ENCODE peak calls at places on chromosomes 1 and 21, in four cellular contexts. O is prostate gland, G is cardiac fibroblast, M is lower lobe of right lung. I is an unnamed sample.

GRCh38 chr1:10514490-10515235 is 39.9 kb downstream of the PEX14 start:
- DNase-seq in O (peak), G (peak), M (no peak), I (peak)

GRCh38 chr1:202203238-202204039 is 9.8 kb downstream of the LGR6 start:
- DNase-seq in O (no peak), M (no peak), G (no peak), I (no peak)

GRCh38 chr21:37435120-37435519 is 68.5 kb downstream of the DYRK1A start:
- DNase-seq in M (no peak), G (peak), O (no peak), I (peak)

GRCh38 chr1:2277741-2278488 is 49.8 kb downstream of the SKI start:
- DNase-seq in M (peak), O (no peak), G (no peak), I (no peak)

GRCh38 chr1:115811140-115811828 is 29.6 kb downstream of the NHLH2 start:
- DNase-seq in G (peak), M (peak), O (peak), I (no peak)

GRCh38 chr21:35968564-35968963 is 91.8 kb downstream of the SETD4 start:
- DNase-seq in M (no peak), O (no peak), G (no peak), I (no peak)

GRCh38 chr1:39236971-39237370 is 32.5 kb downstream of the MACF1 start:
- DNase-seq in G (no peak), O (no peak), M (no peak), I (no peak)

GRCh38 chr1:38941527-38942019 is at the start of gene RHBDL2:
- DNase-seq in O (peak), G (peak), M (peak), I (peak)

GRCh38 chr1:112245114-112245513 is 150.9 kb upstream of the CTTNBP2NL start:
- DNase-seq in M (no peak), G (no peak), O (no peak), I (no peak)

GRCh38 chr1:79193211-79194079 is 186.9 kb upstream of the ADGRL4 start:
- DNase-seq in O (no peak), G (peak), M (no peak), I (peak)

GRCh38 chr1:36154765-36155559 is 998 bp upstream of the MAP7D1 start:
- DNase-seq in M (no peak), O (no peak), G (peak), I (no peak)

GRCh38 chr1:211551628-211552465 is 27.1 kb downstream of the SLC30A1 start:
- DNase-seq in O (peak), G (peak), M (no peak), I (peak)

GRCh38 chr1:161885759-161886158 is 119.6 kb downstream of the ATF6 start:
- DNase-seq in M (no peak), G (no peak), O (no peak), I (no peak)

GRCh38 chr21:33025106-33025470 is 647 bp upstream of the OLIG2 start:
- DNase-seq in G (no peak), M (no peak), O (no peak), I (no peak)

GRCh38 chr1:211036701-211037494 is 97.0 kb downstream of the KCNH1 start:
- DNase-seq in G (no peak), M (no peak), O (no peak), I (peak)

GRCh38 chr1:213669964-213670691 is 317.6 kb upstream of the PROX1 start:
- DNase-seq in M (no peak), G (no peak), O (no peak), I (no peak)

GRCh38 chr1:34914958-34915357 is 14.5 kb downstream of the DLGAP3 start:
- DNase-seq in M (no peak), G (no peak), O (no peak), I (no peak)

GRCh38 chr1:31735571-31735970 is 28.6 kb downstream of the ADGRB2 start:
- DNase-seq in M (no peak), G (no peak), O (no peak), I (no peak)

GRCh38 chr1:210313046-210313445 is 15.7 kb upstream of the HHAT start:
- DNase-seq in G (no peak), O (no peak), M (no peak), I (no peak)

GRCh38 chr1:10082785-10083479 is 50.2 kb downstream of the UBE4B start:
- DNase-seq in M (no peak), O (no peak), G (no peak), I (peak)

GRCh38 chr1:96596226-96596625 is 125.4 kb upstream of the PTBP2 start:
- DNase-seq in O (no peak), M (no peak), G (peak), I (peak)

GRCh38 chr21:38679531-38679930 is 126.2 kb upstream of the ETS2 start:
- DNase-seq in G (peak), O (no peak), M (no peak), I (peak)

GRCh38 chr1:177891809-177892208 is 78.0 kb downstream of the SEC16B start:
- DNase-seq in O (no peak), M (no peak), G (no peak), I (no peak)

GRCh38 chr1:61088163-61088840 is 5.9 kb downstream of the NFIA start:
- DNase-seq in G (no peak), M (no peak), O (no peak), I (no peak)

GRCh38 chr21:35651166-35651565 is 409.2 kb downstream of the SETD4 start:
- DNase-seq in G (no peak), M (no peak), O (no peak), I (no peak)

GRCh38 chr1:14718476-14718875 is 120.0 kb downstream of the KAZN start:
- DNase-seq in M (no peak), O (no peak), G (no peak), I (no peak)
- H3K4me3 ChIP-seq in M (no peak), O (no peak), G (no peak), I (no peak)

DNA sequence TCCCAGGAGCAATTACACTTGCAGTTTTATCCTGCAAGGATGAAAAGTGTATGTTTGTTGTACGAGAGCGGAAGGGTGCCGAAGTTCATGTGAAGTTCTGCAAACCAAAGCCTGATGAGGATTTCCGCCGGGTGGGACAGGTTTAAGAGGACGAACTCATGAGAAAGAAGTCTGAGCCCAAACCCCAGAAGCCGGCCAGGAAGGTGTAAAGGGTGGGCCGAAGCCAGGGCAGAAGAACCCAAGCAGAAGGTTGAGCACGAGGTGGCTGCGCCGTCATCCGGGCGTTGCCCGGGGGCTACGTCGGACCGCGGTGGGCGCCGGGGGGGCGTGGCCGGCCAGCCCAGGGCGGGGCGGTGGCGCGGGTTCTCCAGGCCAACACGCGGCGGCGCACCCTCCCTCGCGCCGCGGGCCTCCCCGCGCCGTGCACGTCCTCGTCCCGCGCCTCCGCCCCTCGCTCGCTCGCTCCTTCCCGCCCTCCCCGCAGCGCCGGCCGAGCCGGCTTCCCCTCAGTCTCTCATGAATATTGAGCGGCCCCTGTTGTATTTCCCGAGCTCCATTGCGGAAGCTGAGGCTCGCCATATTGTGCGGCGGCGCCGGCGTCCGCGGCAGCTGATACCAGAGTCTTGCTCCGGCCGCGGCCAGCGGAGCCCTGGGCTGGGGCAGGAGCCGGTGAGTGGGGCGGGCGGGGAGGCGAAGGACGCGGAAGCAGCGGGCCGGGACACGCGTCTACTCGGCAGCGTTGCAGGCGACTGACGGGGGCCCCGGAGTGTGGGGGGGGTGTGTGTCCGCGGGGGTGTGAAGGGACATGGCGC is at the start of gene RNF2:
- DNase-seq in G (peak), O (peak), M (peak), I (peak)
- TF ChIP-seq CTCF in G (no peak), O (no peak), M (no peak), I (no peak)

GRCh38 chr1:165836664-165837482 is 9.5 kb downstream of the UCK2 start:
- DNase-seq in G (no peak), M (no peak), O (no peak), I (no peak)

GRCh38 chr1:165840419-165840818 is 13.0 kb downstream of the UCK2 start:
- DNase-seq in M (no peak), G (no peak), O (no peak), I (no peak)

GRCh38 chr1:165834229-165834628 is 6.8 kb downstream of the UCK2 start:
- DNase-seq in O (no peak), M (no peak), G (no peak), I (no peak)

GRCh38 chr1:165834881-165835280 is 7.5 kb downstream of the UCK2 start:
- DNase-seq in M (no peak), G (no peak), O (no peak), I (no peak)

DNA sequence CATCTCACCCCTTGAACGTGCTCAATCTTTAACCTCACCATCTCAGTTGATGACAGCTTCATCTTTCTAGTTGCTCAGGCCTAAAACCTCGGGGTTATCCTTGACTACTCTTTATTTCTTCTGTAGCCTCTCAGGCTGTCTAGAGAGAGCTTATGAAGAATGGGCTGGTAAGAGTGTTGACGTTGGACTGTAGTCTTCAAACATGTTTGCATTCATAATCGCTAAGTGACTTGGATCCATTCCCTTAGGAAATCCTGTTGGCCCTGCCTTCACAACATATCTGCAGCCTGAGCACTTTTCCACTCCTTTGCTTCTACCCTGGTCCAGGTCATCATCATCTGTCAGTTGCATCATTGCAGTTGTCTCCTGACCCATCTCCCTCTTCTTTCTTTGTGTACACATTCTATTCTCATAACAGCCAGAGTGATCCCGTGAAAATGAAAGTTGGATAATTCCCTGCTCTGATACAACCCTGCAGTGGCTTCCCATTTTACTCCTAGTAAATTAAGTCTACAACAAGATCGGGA is 10.5 kb downstream of the UCK2 start:
- DNase-seq in G (peak), M (no peak), O (no peak), I (peak)
- H3K4me3 ChIP-seq in G (no peak), M (no peak), O (no peak), I (no peak)

GRCh38 chr1:64856564-64856963 is 109.8 kb downstream of the JAK1 start:
- DNase-seq in G (peak), M (peak), O (peak), I (peak)

GRCh38 chr1:64864018-64864945 is 102.1 kb downstream of the JAK1 start:
- DNase-seq in O (peak), M (peak), G (peak), I (peak)

GRCh38 chr1:64865105-64865757 is 101.1 kb downstream of the JAK1 start:
- DNase-seq in O (no peak), M (no peak), G (no peak), I (no peak)

GRCh38 chr1:64857347-64857746 is 109.0 kb downstream of the JAK1 start:
- DNase-seq in M (no peak), O (no peak), G (no peak), I (no peak)

GRCh38 chr1:64861611-64862010 is 104.7 kb downstream of the JAK1 start:
- DNase-seq in M (no peak), G (peak), O (no peak), I (peak)
- TF ChIP-seq CTCF in M (peak), G (no peak), O (peak), I (peak)

DNA sequence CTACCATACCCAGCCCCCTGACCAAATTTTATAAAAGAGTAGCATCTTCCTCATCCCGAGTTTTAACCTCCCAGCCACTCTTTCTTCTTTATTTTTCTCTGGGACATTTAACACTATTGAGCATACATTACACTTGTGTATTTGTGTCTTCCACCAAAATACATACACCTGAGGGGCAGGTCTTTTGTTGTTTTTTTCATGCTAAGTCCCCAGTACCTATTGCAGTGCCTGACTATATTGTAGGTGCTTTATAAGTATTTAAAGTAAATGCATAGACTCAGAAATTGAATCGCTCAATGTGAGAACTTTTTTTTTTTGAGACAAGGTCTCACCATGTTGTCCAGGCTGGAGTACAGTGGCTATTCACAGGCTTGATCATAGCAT is 7.8 kb upstream of the SEMA4A start:
- DNase-seq in M (no peak), O (no peak), G (no peak), I (no peak)
- H3K4me3 ChIP-seq in M (no peak), O (no peak), G (no peak), I (no peak)

GRCh38 chr1:20234761-20235540 is 48.6 kb upstream of the PLA2G2C start:
- DNase-seq in M (no peak), O (no peak), G (no peak), I (no peak)

GRCh38 chr1:20233866-20234265 is 47.5 kb upstream of the PLA2G2C start:
- DNase-seq in O (no peak), G (no peak), M (no peak), I (no peak)

GRCh38 chr1:20229191-20229590 is 42.9 kb upstream of the PLA2G2C start:
- DNase-seq in M (no peak), O (no peak), G (no peak), I (no peak)

GRCh38 chr1:20237646-20238045 is 51.3 kb upstream of the PLA2G2C start:
- DNase-seq in O (no peak), M (no peak), G (peak), I (no peak)

DNA sequence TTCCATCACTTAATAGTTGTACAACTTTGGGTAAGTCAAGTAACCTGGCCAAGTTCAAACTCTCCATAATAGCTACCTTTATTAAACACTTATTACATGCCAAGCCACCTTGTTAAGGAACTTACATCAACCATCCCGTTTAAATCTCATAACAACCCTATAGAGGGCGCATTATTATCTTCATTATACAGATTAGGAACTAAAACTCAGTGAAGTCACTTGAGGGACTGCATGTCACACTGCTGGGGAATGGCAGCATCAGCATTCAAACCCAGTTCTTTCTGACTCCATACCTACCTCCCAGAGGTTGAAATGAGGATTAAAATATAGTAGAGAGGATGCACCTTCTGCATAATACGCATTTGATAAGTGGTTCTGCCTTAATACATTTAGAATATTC is 47.1 kb upstream of the PLA2G2C start:
- DNase-seq in G (peak), O (no peak), M (no peak), I (peak)
- TF ChIP-seq CTCF in G (peak), O (peak), M (peak), I (peak)

DNA sequence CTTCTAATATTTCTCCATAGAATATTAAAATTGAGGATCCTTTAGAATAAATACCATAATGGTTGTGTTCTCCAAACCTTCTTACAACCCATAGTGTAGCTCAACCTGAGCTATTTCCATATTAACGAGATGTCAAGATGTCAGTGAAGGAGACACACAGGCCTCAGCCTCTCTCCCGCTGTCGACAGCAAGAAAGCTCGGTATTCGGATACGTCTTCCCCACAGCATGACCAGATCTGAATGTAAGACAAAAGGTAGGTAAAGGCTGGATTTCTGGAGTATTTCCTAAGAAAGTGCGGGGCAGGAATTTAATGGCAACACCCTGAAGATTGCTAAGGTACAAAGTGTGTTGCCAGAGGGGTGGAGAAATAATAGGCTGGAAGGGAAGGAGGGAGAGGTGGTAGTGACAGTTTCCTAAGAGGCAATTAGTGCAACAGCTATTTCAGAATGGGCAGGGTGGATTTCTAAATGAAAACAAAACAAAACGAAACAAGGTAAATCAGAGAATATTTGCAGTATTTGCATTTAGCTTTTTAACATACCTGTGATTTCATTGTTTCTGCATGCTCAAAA is 1.7 kb downstream of the ADSS2 start:
- DNase-seq in G (no peak), M (no peak), O (no peak), I (no peak)
- H3K4me3 ChIP-seq in G (peak), M (peak), O (peak), I (peak)

DNA sequence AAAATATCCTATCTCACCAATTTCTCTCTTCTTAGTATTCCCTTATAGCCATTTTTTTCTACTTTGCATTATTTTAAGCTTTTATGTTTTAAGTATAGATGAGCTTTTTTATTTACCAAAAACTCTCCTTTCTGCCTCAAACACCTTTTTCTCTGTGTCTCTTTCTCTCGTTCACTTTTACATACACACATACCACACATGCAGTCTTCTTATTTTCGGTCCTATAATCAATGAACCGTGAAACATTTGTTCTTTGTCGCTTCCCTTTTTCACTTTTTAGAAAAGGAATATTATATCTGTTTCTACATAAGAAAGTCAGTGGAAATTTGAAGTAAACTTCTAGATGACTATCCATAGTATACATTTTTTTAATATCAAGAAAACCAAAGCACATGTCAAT is 183.2 kb downstream of the MRPL39 start:
- DNase-seq in G (no peak), O (no peak), M (no peak), I (no peak)
- TF ChIP-seq CTCF in G (no peak), O (no peak), M (no peak), I (no peak)

DNA sequence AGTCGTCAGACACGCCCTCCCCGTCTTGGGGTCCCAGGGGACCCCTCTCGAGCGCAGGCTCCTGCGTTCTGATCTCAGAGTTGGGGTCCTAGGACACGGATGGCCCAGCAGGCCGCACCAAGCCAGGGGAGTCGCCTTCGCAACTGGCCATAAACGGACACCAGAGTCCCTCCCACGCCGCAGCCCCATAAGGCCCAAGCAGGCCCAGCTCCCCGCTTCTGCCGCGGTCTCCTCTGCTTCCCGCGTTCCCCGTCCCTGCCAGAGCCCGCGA is 633 bp downstream of the DMRTA2 start:
- DNase-seq in M (no peak), O (no peak), G (no peak), I (no peak)
- H3K4me3 ChIP-seq in M (no peak), O (no peak), G (no peak), I (no peak)